ENCODE peak calls at places on chromosome X, in four cellular contexts. T is HepG2, U is heart right ventricle, G is heart left ventricle. S is an unnamed sample.

GRCh38 chrX:679161-679979 is 48.8 kb downstream of the SHOX start:
- DNase-seq in G (no peak), T (no peak), U (no peak), S (no peak)

GRCh38 chrX:150515801-150516200 is 52.6 kb upstream of the MTM1 start:
- DNase-seq in T (no peak), G (no peak), U (no peak), S (no peak)

GRCh38 chrX:154526901-154527675 is 11.1 kb upstream of the FAM3A start:
- DNase-seq in U (peak), G (peak), T (peak), S (no peak)

GRCh38 chrX:150258176-150258425 is 105.0 kb upstream of the MAMLD1 start:
- DNase-seq in T (no peak), G (no peak), U (no peak), S (no peak)

GRCh38 chrX:148380614-148381561 is 119.5 kb upstream of the AFF2 start:
- DNase-seq in T (no peak), U (no peak), G (no peak), S (no peak)

GRCh38 chrX:68912113-68912980 is 83.5 kb downstream of the EFNB1 start:
- DNase-seq in T (no peak), U (no peak), G (no peak), S (no peak)

GRCh38 chrX:129823523-129823922 is 20.2 kb downstream of the ZDHHC9 start:
- DNase-seq in T (no peak), U (no peak), G (no peak), S (no peak)

GRCh38 chrX:139049455-139049854 is 337.9 kb upstream of the FGF13 start:
- DNase-seq in G (no peak), U (no peak), T (no peak), S (no peak)

GRCh38 chrX:31213941-31214340 is 142.1 kb upstream of the FTHL17 start:
- DNase-seq in U (peak), T (no peak), G (no peak), S (no peak)

GRCh38 chrX:100829730-100830129 is 9.5 kb downstream of the CSTF2 start:
- DNase-seq in G (no peak), U (no peak), T (no peak), S (peak)

GRCh38 chrX:131729295-131729694 is 185.4 kb downstream of the OR13H1 start:
- DNase-seq in G (peak), U (no peak), T (no peak), S (no peak)

GRCh38 chrX:19849433-19850190 is 37.8 kb downstream of the SH3KBP1 start:
- DNase-seq in U (no peak), T (no peak), G (no peak), S (no peak)

GRCh38 chrX:129600981-129601424 is 53.8 kb downstream of the APLN start:
- DNase-seq in T (peak), U (no peak), G (no peak), S (no peak)

GRCh38 chrX:115372026-115372610 is 82.6 kb downstream of the LUZP4 start:
- DNase-seq in G (no peak), U (no peak), T (no peak), S (no peak)

GRCh38 chrX:105315301-105315700 is 94.8 kb upstream of the TEX13A start:
- DNase-seq in U (no peak), G (no peak), T (no peak), S (no peak)

GRCh38 chrX:33949300-33949699 is 182.8 kb downstream of the FAM47A start:
- DNase-seq in G (no peak), U (no peak), T (no peak), S (no peak)
- H3K4me3 ChIP-seq in G (no peak), U (no peak), T (no peak), S (no peak)

DNA sequence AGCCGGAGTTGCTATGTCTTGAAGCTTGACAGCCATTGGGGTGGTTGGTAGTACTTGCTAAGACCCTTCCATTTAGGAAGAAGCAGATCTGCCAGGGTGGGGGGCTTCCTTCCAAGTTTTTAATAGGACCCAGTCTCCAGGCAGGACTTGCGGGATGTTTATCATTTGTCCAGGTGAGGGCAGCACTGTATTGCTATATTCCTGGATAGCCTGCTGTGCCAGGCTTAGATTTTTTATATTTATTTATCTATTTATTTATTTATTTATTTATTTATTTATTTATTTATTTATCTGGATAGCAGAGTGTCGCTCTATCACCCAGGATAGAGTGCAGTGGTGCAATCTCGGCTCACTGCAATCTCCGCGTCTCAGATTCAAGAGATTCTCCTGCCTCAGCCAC is 87.4 kb upstream of the CT45A1 start:
- DNase-seq in T (peak), U (no peak), G (no peak), S (no peak)
- TF ChIP-seq CTCF in T (no peak), U (peak), G (no peak), S (no peak)

DNA sequence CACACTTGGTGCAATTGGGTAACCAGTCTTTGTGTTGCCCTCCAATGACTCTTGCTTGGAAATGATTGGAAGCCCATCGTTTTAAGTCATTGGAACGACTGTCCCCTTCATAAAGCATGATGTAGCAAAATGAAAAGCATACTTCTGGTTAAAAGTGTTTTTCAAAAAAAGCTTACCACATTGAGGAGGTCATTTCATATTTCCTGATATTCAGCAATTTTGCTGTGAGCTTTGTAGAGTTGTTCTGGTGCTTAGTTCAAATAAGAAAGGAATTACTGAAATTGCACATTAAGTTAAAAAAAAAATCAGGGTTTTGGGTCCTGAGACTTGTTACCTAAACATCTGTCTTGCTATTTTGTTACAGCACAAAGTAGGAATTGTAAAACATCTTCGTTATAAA is 51.8 kb downstream of the TBL1X start:
- DNase-seq in G (no peak), T (no peak), U (no peak), S (no peak)
- H3K4me3 ChIP-seq in G (no peak), T (no peak), U (no peak), S (no peak)

DNA sequence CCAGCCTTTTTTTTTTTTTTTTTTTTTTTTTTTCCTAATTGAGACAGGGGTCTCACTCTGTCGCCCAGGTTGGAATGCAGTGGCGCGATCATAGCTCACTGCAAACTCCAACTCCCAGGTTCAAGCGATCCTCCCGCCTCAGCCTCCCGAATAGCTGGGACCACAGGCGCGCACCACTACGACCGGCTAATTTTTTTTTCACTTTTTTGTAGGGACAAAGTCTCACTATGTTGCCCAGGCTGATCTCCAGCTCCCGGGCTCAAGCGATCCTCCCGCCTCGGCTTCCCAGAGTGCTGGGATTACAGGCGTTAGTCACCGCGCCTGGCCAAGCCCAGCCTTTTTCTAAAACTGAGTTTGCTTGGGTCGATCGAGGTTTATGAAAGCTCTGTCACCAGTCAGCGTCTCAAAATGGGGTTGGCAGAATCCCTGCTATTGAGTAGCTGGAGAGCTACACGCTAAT is 1.3 kb upstream of the OTUD5 start:
- DNase-seq in U (peak), T (peak), G (peak), S (no peak)
- TF ChIP-seq CTCF in U (no peak), T (no peak), G (no peak), S (no peak)

GRCh38 chrX:134373736-134374135 is 86.2 kb upstream of the HPRT1 start:
- DNase-seq in G (no peak), T (no peak), U (no peak), S (no peak)

GRCh38 chrX:134377537-134377936 is 82.4 kb upstream of the HPRT1 start:
- DNase-seq in T (peak), U (peak), G (no peak), S (peak)

GRCh38 chrX:134374294-134374693 is 85.7 kb upstream of the HPRT1 start:
- DNase-seq in U (no peak), G (no peak), T (no peak), S (no peak)

GRCh38 chrX:134374910-134375309 is 85.1 kb upstream of the HPRT1 start:
- DNase-seq in U (no peak), G (no peak), T (no peak), S (no peak)

DNA sequence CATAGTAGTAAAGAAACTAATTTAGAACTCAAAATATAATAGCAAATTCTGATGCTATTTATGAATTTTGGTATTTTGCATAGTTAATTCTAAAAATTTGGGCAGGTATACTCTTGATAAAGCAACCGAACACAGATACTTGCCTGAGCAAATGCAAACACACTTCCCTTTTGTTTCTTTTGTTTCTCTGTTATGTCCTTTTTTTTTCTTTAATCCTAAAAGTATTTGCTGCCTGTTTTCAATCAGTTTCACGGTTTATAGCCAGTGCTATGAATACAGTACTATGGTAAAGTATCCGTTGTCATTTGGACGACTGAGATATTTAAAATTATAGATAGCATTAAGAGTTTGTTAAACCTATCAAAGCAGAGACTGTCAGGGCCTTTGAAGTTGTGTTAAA is 84.3 kb upstream of the HPRT1 start:
- DNase-seq in U (no peak), G (no peak), T (no peak), S (no peak)
- H3K4me3 ChIP-seq in U (no peak), G (no peak), T (no peak), S (no peak)

GRCh38 chrX:34859191-34859590 is 83.4 kb upstream of the FAM47B start:
- DNase-seq in G (no peak), T (no peak), U (no peak), S (no peak)

GRCh38 chrX:34866636-34867035 is 76.0 kb upstream of the FAM47B start:
- DNase-seq in G (no peak), T (no peak), U (no peak), S (no peak)

GRCh38 chrX:34868633-34869032 is 74.0 kb upstream of the FAM47B start:
- DNase-seq in U (no peak), T (no peak), G (no peak), S (no peak)

DNA sequence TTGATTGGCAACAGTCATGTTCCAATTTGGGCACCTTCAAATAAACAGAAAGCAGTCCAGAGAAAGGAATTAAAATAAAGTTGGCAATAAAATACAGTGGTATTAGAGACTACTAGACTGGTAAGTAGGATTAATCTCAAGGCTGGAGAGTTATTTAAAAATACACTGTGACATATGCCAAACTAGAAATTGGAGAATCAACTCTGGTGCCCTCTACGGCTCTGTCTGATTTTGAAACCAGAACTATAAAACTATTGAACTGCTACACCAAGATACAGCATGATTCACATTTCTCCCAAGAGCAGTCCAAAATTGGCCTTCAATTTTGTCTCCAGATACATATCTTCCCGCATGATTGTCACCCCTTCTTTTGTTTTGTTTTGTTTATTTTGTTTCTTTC is 78.7 kb upstream of the FAM47B start:
- DNase-seq in T (no peak), U (no peak), G (no peak), S (no peak)
- TF ChIP-seq CTCF in T (no peak), U (no peak), G (no peak), S (no peak)

GRCh38 chrX:15988661-15989603 is 134.3 kb upstream of the AP1S2 start:
- DNase-seq in G (no peak), T (no peak), U (peak), S (peak)
- H3K4me3 ChIP-seq in G (no peak), T (no peak), U (no peak), S (no peak)